ENCODE peak calls at places on chromosome 21, in four cellular contexts. S is NCI-H1694, T is GM04504, C is M059J. G is an unnamed sample.

GRCh38 chr21:24302400-24302799 is 1304.9 kb downstream of the MRPL39 start:
- DNase-seq in C (no peak), T (no peak), S (no peak), G (no peak)

GRCh38 chr21:43362928-43363314 is 64.0 kb downstream of the SIK1 start:
- DNase-seq in T (no peak), C (peak), S (no peak), G (no peak)

GRCh38 chr21:17903029-17903806 is 84.1 kb upstream of the C21orf91 start:
- DNase-seq in T (peak), S (peak), C (peak), G (no peak)

GRCh38 chr21:35565204-35565611 is 495.1 kb downstream of the SETD4 start:
- DNase-seq in C (peak), S (no peak), T (peak), G (peak)

GRCh38 chr21:42002421-42002958 is 7.7 kb downstream of the ZBTB21 start:
- DNase-seq in S (no peak), T (peak), C (peak), G (no peak)

GRCh38 chr21:42057861-42058437 is 13.2 kb upstream of the UMODL1 start:
- DNase-seq in S (no peak), C (no peak), T (no peak), G (no peak)

GRCh38 chr21:45848352-45848751 is 133.2 kb upstream of the COL6A1 start:
- DNase-seq in T (no peak), C (no peak), S (no peak), G (no peak)

GRCh38 chr21:25031750-25032149 is 575.5 kb downstream of the MRPL39 start:
- DNase-seq in S (no peak), C (no peak), T (no peak), G (no peak)

GRCh38 chr21:29849735-29850176 is 90.0 kb downstream of the GRIK1 start:
- DNase-seq in C (peak), T (peak), S (peak), G (no peak)

GRCh38 chr21:44415073-44416025 is 40.0 kb upstream of the LRRC3 start:
- DNase-seq in S (no peak), T (no peak), C (no peak), G (peak)

GRCh38 chr21:44686843-44687561 is 5.0 kb upstream of the KRTAP12-1 start:
- DNase-seq in C (no peak), S (no peak), T (no peak), G (peak)

GRCh38 chr21:41631564-41632461 is 123.9 kb upstream of the TMPRSS2 start:
- DNase-seq in C (peak), S (no peak), T (no peak), G (no peak)

GRCh38 chr21:24716306-24716918 is 890.9 kb downstream of the MRPL39 start:
- DNase-seq in S (peak), C (no peak), T (no peak), G (no peak)

GRCh38 chr21:36635991-36636390 is 62.9 kb upstream of the SIM2 start:
- DNase-seq in S (no peak), T (no peak), C (no peak), G (no peak)

G was measured in lower leg skin.